ENCODE peak calls at places on chromosomes 2 and 18, in nine cellular contexts. One of them, this sample, is unnamed.

GRCh38 chr2:15802657-15803056 is 137.7 kb upstream of the MYCN start:
- DNase-seq in AG04450: no peak
- DNase-seq in right atrium auricular region: no peak
- DNase-seq in GM13977: no peak
- DNase-seq in lower lobe of right lung: no peak
- DNase-seq in GM23338: no peak
- DNase-seq in GM10248: no peak
- DNase-seq in tibial artery: no peak
- DNase-seq in Panc1: no peak
- DNase-seq in this sample: no peak

GRCh38 chr18:8868276-8868675 is 162.9 kb downstream of the MTCL1 start:
- DNase-seq in AG04450: no peak
- DNase-seq in tibial artery: no peak
- DNase-seq in GM10248: no peak
- DNase-seq in right atrium auricular region: no peak
- DNase-seq in GM23338: no peak
- DNase-seq in lower lobe of right lung: no peak
- DNase-seq in GM13977: no peak
- DNase-seq in Panc1: no peak
- DNase-seq in this sample: no peak

GRCh38 chr18:50092250-50092780 is 102.6 kb downstream of the MYO5B start:
- DNase-seq in lower lobe of right lung: no peak
- DNase-seq in tibial artery: no peak
- DNase-seq in AG04450: no peak
- DNase-seq in GM10248: no peak
- DNase-seq in Panc1: no peak
- DNase-seq in GM13977: no peak
- DNase-seq in right atrium auricular region: no peak
- DNase-seq in GM23338: peak
- DNase-seq in this sample: no peak

GRCh38 chr2:37827911-37828411 is 97.1 kb upstream of the RMDN2 start:
- DNase-seq in AG04450: peak
- DNase-seq in tibial artery: no peak
- DNase-seq in lower lobe of right lung: no peak
- DNase-seq in Panc1: no peak
- DNase-seq in GM23338: no peak
- DNase-seq in right atrium auricular region: peak
- DNase-seq in GM10248: no peak
- DNase-seq in GM13977: no peak
- DNase-seq in this sample: no peak

GRCh38 chr2:190887089-190887488 is 6.5 kb downstream of the GLS start:
- DNase-seq in Panc1: no peak
- DNase-seq in AG04450: no peak
- DNase-seq in GM23338: no peak
- DNase-seq in GM13977: peak
- DNase-seq in lower lobe of right lung: no peak
- DNase-seq in right atrium auricular region: no peak
- DNase-seq in tibial artery: no peak
- DNase-seq in GM10248: peak
- DNase-seq in this sample: peak

GRCh38 chr18:55003695-55004094 is 44.4 kb upstream of the CCDC68 start:
- DNase-seq in GM10248: no peak
- DNase-seq in GM13977: no peak
- DNase-seq in tibial artery: no peak
- DNase-seq in AG04450: no peak
- DNase-seq in right atrium auricular region: no peak
- DNase-seq in lower lobe of right lung: no peak
- DNase-seq in GM23338: no peak
- DNase-seq in Panc1: no peak
- DNase-seq in this sample: no peak

GRCh38 chr2:217746741-217747287 is 256.0 kb downstream of the TNS1 start:
- DNase-seq in GM23338: no peak
- DNase-seq in lower lobe of right lung: no peak
- DNase-seq in tibial artery: no peak
- DNase-seq in Panc1: no peak
- DNase-seq in AG04450: no peak
- DNase-seq in GM10248: no peak
- DNase-seq in right atrium auricular region: peak
- DNase-seq in GM13977: no peak
- DNase-seq in this sample: no peak

GRCh38 chr2:96913398-96914202 is 43.7 kb upstream of the SEMA4C start:
- DNase-seq in GM23338: no peak
- DNase-seq in right atrium auricular region: no peak
- DNase-seq in Panc1: no peak
- DNase-seq in tibial artery: no peak
- DNase-seq in GM10248: peak
- DNase-seq in lower lobe of right lung: no peak
- DNase-seq in GM13977: no peak
- DNase-seq in AG04450: no peak
- DNase-seq in this sample: peak

GRCh38 chr2:71610671-71611070 is 157.3 kb downstream of the DYSF start:
- DNase-seq in tibial artery: peak
- DNase-seq in lower lobe of right lung: peak
- DNase-seq in GM13977: no peak
- DNase-seq in GM23338: no peak
- DNase-seq in AG04450: no peak
- DNase-seq in Panc1: no peak
- DNase-seq in GM10248: no peak
- DNase-seq in right atrium auricular region: peak
- DNase-seq in this sample: no peak

GRCh38 chr2:71611247-71611646 is 157.9 kb downstream of the DYSF start:
- DNase-seq in right atrium auricular region: peak
- DNase-seq in AG04450: no peak
- DNase-seq in tibial artery: peak
- DNase-seq in GM13977: no peak
- DNase-seq in GM23338: no peak
- DNase-seq in lower lobe of right lung: peak
- DNase-seq in Panc1: no peak
- DNase-seq in GM10248: no peak
- DNase-seq in this sample: no peak

GRCh38 chr2:71609029-71609428 is 155.7 kb downstream of the DYSF start:
- DNase-seq in Panc1: no peak
- DNase-seq in right atrium auricular region: peak
- DNase-seq in GM10248: no peak
- DNase-seq in tibial artery: peak
- DNase-seq in AG04450: no peak
- DNase-seq in GM23338: no peak
- DNase-seq in lower lobe of right lung: peak
- DNase-seq in GM13977: no peak
- DNase-seq in this sample: no peak

GRCh38 chr2:71609441-71609840 is 156.1 kb downstream of the DYSF start:
- DNase-seq in tibial artery: peak
- DNase-seq in GM23338: no peak
- DNase-seq in GM13977: no peak
- DNase-seq in Panc1: no peak
- DNase-seq in lower lobe of right lung: no peak
- DNase-seq in right atrium auricular region: peak
- DNase-seq in AG04450: no peak
- DNase-seq in GM10248: no peak
- DNase-seq in this sample: no peak

DNA sequence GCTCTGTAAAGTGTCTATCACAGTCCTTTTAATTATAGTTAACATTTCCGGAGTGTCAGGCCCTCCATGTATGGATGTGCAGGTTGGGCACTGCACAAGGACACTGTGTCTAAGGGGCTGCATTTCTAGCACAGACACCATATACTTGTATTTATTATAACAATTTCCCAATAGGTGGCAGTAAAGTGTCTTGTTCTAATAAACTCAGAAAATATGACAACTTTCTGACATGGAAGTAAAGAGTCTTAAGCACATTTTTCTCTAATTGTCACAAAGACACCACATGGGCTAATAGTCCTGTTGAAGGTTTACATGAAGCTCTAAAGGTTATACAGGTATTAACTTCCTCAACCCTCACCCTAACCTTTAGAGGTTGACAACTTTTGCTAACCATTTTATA is 156.6 kb downstream of the DYSF start:
- DNase-seq in lower lobe of right lung: no peak
- DNase-seq in GM10248: no peak
- DNase-seq in GM13977: peak
- DNase-seq in GM23338: no peak
- DNase-seq in right atrium auricular region: no peak
- DNase-seq in tibial artery: no peak
- DNase-seq in AG04450: no peak
- DNase-seq in Panc1: peak
- DNase-seq in this sample: no peak
- TF ChIP-seq CTCF in lower lobe of right lung: peak
- TF ChIP-seq CTCF in GM10248: peak
- TF ChIP-seq CTCF in GM13977: peak
- TF ChIP-seq CTCF in GM23338: no peak
- TF ChIP-seq CTCF in right atrium auricular region: no peak
- TF ChIP-seq CTCF in tibial artery: peak
- TF ChIP-seq CTCF in AG04450: peak
- TF ChIP-seq CTCF in Panc1: no peak
- TF ChIP-seq CTCF in this sample: no peak

GRCh38 chr2:32289165-32290054 is 11.7 kb downstream of the YIPF4 start:
- DNase-seq in GM23338: no peak
- DNase-seq in GM10248: no peak
- DNase-seq in lower lobe of right lung: no peak
- DNase-seq in GM13977: no peak
- DNase-seq in AG04450: peak
- DNase-seq in Panc1: peak
- DNase-seq in tibial artery: no peak
- DNase-seq in right atrium auricular region: no peak
- DNase-seq in this sample: no peak
- TF ChIP-seq CTCF in GM23338: no peak
- TF ChIP-seq CTCF in GM10248: no peak
- TF ChIP-seq CTCF in lower lobe of right lung: no peak
- TF ChIP-seq CTCF in GM13977: no peak
- TF ChIP-seq CTCF in AG04450: no peak
- TF ChIP-seq CTCF in Panc1: no peak
- TF ChIP-seq CTCF in tibial artery: no peak
- TF ChIP-seq CTCF in right atrium auricular region: no peak
- TF ChIP-seq CTCF in this sample: no peak

GRCh38 chr2:114714316-114714715 is 271.9 kb downstream of the DPP10 start:
- DNase-seq in GM23338: peak
- DNase-seq in AG04450: no peak
- DNase-seq in GM10248: no peak
- DNase-seq in tibial artery: no peak
- DNase-seq in GM13977: no peak
- DNase-seq in right atrium auricular region: no peak
- DNase-seq in lower lobe of right lung: no peak
- DNase-seq in Panc1: no peak
- DNase-seq in this sample: no peak
- TF ChIP-seq CTCF in GM23338: no peak
- TF ChIP-seq CTCF in AG04450: no peak
- TF ChIP-seq CTCF in GM10248: no peak
- TF ChIP-seq CTCF in tibial artery: no peak
- TF ChIP-seq CTCF in GM13977: no peak
- TF ChIP-seq CTCF in right atrium auricular region: no peak
- TF ChIP-seq CTCF in lower lobe of right lung: no peak
- TF ChIP-seq CTCF in Panc1: no peak
- TF ChIP-seq CTCF in this sample: no peak

GRCh38 chr2:1588051-1588993 is 156.0 kb downstream of the PXDN start:
- DNase-seq in GM13977: no peak
- DNase-seq in AG04450: no peak
- DNase-seq in right atrium auricular region: peak
- DNase-seq in GM23338: no peak
- DNase-seq in lower lobe of right lung: peak
- DNase-seq in Panc1: no peak
- DNase-seq in GM10248: no peak
- DNase-seq in tibial artery: peak
- DNase-seq in this sample: no peak

GRCh38 chr2:1591461-1591770 is 152.9 kb downstream of the PXDN start:
- DNase-seq in Panc1: no peak
- DNase-seq in GM13977: no peak
- DNase-seq in GM10248: no peak
- DNase-seq in AG04450: no peak
- DNase-seq in right atrium auricular region: no peak
- DNase-seq in GM23338: no peak
- DNase-seq in tibial artery: no peak
- DNase-seq in lower lobe of right lung: no peak
- DNase-seq in this sample: no peak

GRCh38 chr2:1590611-1591460 is 153.5 kb downstream of the PXDN start:
- DNase-seq in GM23338: peak
- DNase-seq in AG04450: no peak
- DNase-seq in GM10248: no peak
- DNase-seq in lower lobe of right lung: peak
- DNase-seq in right atrium auricular region: no peak
- DNase-seq in tibial artery: no peak
- DNase-seq in Panc1: no peak
- DNase-seq in GM13977: no peak
- DNase-seq in this sample: no peak

GRCh38 chr2:1586946-1587840 is 157.1 kb downstream of the PXDN start:
- DNase-seq in right atrium auricular region: no peak
- DNase-seq in Panc1: no peak
- DNase-seq in AG04450: no peak
- DNase-seq in GM13977: no peak
- DNase-seq in GM23338: no peak
- DNase-seq in GM10248: no peak
- DNase-seq in tibial artery: no peak
- DNase-seq in lower lobe of right lung: peak
- DNase-seq in this sample: no peak

DNA sequence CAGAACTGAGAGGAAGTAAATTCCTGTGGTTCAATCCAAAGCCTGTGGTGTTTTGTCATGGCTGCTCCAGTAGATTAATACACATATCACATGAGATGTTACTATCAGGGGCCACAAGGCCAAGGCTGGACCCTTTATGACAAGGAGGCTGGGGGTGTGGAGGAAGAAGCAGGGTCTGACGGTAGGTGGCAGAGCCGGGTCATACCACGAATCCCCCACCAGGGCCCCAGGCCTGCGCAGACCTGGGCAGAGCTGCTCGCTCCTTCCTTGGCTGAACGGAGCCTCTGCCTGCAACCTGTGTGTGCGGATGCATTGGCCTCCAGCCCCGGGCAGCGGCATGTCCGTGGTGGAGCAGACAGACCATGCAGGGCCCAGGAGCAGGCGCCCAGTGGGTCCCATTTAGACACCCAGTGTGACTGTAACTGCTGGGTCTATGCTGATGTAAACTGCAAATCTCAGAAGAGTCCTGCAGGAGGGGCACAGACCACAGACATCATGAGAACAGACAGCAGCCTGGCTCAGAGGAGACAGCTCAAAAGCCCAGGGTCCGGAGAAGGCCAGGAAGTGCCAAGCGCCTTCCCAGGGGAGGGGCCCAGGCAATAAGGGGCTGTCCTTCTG is 155.2 kb downstream of the PXDN start:
- DNase-seq in GM10248: no peak
- DNase-seq in AG04450: no peak
- DNase-seq in GM13977: no peak
- DNase-seq in right atrium auricular region: no peak
- DNase-seq in tibial artery: peak
- DNase-seq in lower lobe of right lung: peak
- DNase-seq in Panc1: no peak
- DNase-seq in GM23338: peak
- DNase-seq in this sample: no peak
- TF ChIP-seq CTCF in GM10248: no peak
- TF ChIP-seq CTCF in AG04450: no peak
- TF ChIP-seq CTCF in GM13977: no peak
- TF ChIP-seq CTCF in right atrium auricular region: no peak
- TF ChIP-seq CTCF in tibial artery: no peak
- TF ChIP-seq CTCF in lower lobe of right lung: no peak
- TF ChIP-seq CTCF in Panc1: no peak
- TF ChIP-seq CTCF in GM23338: peak
- TF ChIP-seq CTCF in this sample: no peak

GRCh38 chr2:199452200-199452990 is 5.3 kb downstream of the SATB2 start:
- DNase-seq in GM10248: no peak
- DNase-seq in tibial artery: no peak
- DNase-seq in GM23338: no peak
- DNase-seq in AG04450: no peak
- DNase-seq in right atrium auricular region: no peak
- DNase-seq in lower lobe of right lung: no peak
- DNase-seq in Panc1: no peak
- DNase-seq in GM13977: no peak
- DNase-seq in this sample: no peak
- TF ChIP-seq CTCF in GM10248: no peak
- TF ChIP-seq CTCF in tibial artery: no peak
- TF ChIP-seq CTCF in GM23338: no peak
- TF ChIP-seq CTCF in AG04450: no peak
- TF ChIP-seq CTCF in right atrium auricular region: no peak
- TF ChIP-seq CTCF in lower lobe of right lung: no peak
- TF ChIP-seq CTCF in Panc1: no peak
- TF ChIP-seq CTCF in GM13977: no peak
- TF ChIP-seq CTCF in this sample: no peak